ENCODE peak calls at places on chromosome 3, in four cellular contexts. I, R, Z and Y are unnamed samples.

GRCh38 chr3:98259707-98260106 is 4.3 kb upstream of the OR5H6 start:
- DNase-seq in R (no peak), Z (no peak), I (no peak), Y (no peak)

GRCh38 chr3:14336414-14337285 is 65.8 kb upstream of the SLC6A6 start:
- DNase-seq in I (no peak), R (no peak), Z (no peak), Y (no peak)

GRCh38 chr3:152243301-152243711 is 25.4 kb upstream of the MBNL1 start:
- DNase-seq in R (no peak), I (no peak), Z (peak), Y (no peak)

GRCh38 chr3:98801042-98801747 is 38.1 kb downstream of the ST3GAL6 start:
- DNase-seq in I (no peak), Z (no peak), R (no peak), Y (no peak)

GRCh38 chr3:52317601-52318000 is 1.5 kb downstream of the DNAH1 start:
- DNase-seq in R (no peak), Z (no peak), I (no peak), Y (peak)

GRCh38 chr3:117524890-117525289 is 815.3 kb downstream of the TUSC7 start:
- DNase-seq in R (no peak), I (no peak), Z (no peak), Y (no peak)

GRCh38 chr3:24123596-24123995 is 178.5 kb downstream of the NR1D2 start:
- DNase-seq in R (no peak), I (no peak), Z (no peak), Y (no peak)

GRCh38 chr3:51362476-51362875 is 22.6 kb upstream of the MANF start:
- DNase-seq in R (peak), Z (no peak), I (no peak), Y (no peak)

GRCh38 chr3:48435774-48436476 is 4.0 kb downstream of the CCDC51 start:
- DNase-seq in Z (peak), R (peak), I (peak), Y (peak)
- TF ChIP-seq CTCF in Z (peak), R (peak), I (peak), Y (peak)

GRCh38 chr3:196225086-196225485 is 8.8 kb downstream of the SLC51A start:
- DNase-seq in R (no peak), I (no peak), Z (no peak), Y (no peak)

GRCh38 chr3:196220587-196220986 is 4.3 kb downstream of the SLC51A start:
- DNase-seq in R (no peak), Z (no peak), I (peak), Y (no peak)

GRCh38 chr3:196220991-196221390 is 4.7 kb downstream of the SLC51A start:
- DNase-seq in R (no peak), Z (no peak), I (peak), Y (no peak)

GRCh38 chr3:196225763-196226364 is 9.5 kb downstream of the SLC51A start:
- DNase-seq in R (no peak), Z (no peak), I (no peak), Y (no peak)

DNA sequence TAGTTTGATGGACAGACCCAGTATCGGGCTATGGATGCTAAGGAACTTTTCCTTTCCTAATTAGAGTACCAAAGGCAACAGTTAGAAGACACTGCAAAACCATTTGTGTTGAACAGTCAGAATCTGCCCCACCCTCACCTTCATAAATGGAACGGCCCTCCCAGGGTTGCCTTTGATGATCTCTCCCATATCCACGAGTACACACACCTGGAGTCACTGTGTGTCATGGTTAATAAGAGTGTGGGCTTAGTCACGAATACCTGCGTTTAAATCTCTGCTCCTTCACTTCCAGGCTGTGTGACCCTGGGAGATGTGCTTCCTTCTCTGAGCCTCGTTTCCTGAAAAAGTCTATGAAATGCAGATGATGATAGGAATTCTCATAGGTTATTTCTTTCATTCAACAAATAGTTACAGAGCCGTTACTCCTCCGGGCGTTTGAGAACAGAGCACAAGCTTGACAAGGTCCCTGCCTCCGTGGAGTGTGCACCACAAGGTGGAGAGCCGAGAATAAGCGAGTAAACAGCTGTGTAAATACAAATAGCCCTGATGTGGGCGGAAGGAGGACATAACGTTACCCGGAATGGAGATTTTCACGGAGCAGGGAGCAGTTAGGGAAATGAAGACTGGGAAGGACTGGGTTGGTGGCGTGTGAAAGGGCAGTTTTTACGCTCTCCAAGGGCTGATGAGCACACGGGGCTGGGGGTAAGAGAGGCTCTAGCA is 6.7 kb downstream of the SLC51A start:
- DNase-seq in R (no peak), Z (no peak), I (no peak), Y (no peak)
- TF ChIP-seq CTCF in R (no peak), Z (no peak), I (no peak), Y (no peak)

GRCh38 chr3:149703474-149703873 is 45.6 kb upstream of the WWTR1 start:
- DNase-seq in R (peak), I (no peak), Z (no peak), Y (no peak)

GRCh38 chr3:149706905-149707304 is 45.4 kb downstream of the COMMD2 start:
- DNase-seq in R (no peak), Z (no peak), I (no peak), Y (no peak)

GRCh38 chr3:149701977-149702350 is 44.1 kb upstream of the WWTR1 start:
- DNase-seq in Z (no peak), R (no peak), I (no peak), Y (no peak)

GRCh38 chr3:149702691-149703426 is 45.0 kb upstream of the WWTR1 start:
- DNase-seq in Z (no peak), I (no peak), R (no peak), Y (no peak)

GRCh38 chr3:149705416-149705815 is 46.9 kb downstream of the COMMD2 start:
- DNase-seq in I (no peak), Z (no peak), R (no peak), Y (no peak)
- TF ChIP-seq CTCF in I (no peak), Z (no peak), R (no peak), Y (no peak)

DNA sequence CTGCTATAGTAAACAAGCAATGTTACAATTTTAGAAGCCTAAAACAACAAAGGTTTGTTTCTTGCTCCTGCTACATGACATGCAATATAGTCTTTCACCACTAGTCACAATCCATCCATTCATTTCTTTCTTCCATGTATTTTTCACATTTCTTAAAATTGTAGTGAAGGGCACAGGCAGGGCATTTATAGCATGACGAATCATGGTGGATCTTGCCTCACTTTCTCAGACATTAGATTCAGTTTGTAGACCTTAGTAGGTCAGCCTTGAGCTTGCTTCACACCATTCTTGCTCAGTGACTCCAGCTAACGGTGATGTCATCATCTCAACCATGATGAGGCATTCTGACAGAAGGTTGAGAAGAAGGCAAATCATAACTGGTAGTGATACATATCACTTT is 546.8 kb downstream of the TBL1XR1 start:
- DNase-seq in Z (no peak), R (no peak), I (no peak), Y (no peak)
- TF ChIP-seq CTCF in Z (no peak), R (no peak), I (no peak), Y (no peak)